ENCODE peak calls at places on chromosomes 4 and X, in four cellular contexts. One of them, this sample, is unnamed.
A peak's percentile ranks its signal among the peaks of the same experiment; 100 is the strongest.

GRCh38 chr4:6972911-6973310 is 63.3 kb downstream of the TBC1D14 start:
- DNase-seq in H9: peak; percentile 84
- DNase-seq in IMR-90: peak; percentile 47
- DNase-seq in H1: no peak
- DNase-seq in this sample: peak; percentile 94

GRCh38 chrX:96843566-96843965 is 40.1 kb upstream of the RPA4 start:
- DNase-seq in H9: peak; percentile 74
- DNase-seq in IMR-90: no peak
- DNase-seq in H1: no peak
- DNase-seq in this sample: peak; percentile 91

GRCh38 chr4:52566136-52567031 is 92.7 kb downstream of the USP46 start:
- DNase-seq in H9: no peak
- DNase-seq in IMR-90: peak; percentile 67
- DNase-seq in H1: no peak
- DNase-seq in this sample: no peak

GRCh38 chr4:145492376-145492775 is 10.7 kb downstream of the SMAD1 start:
- DNase-seq in H9: no peak
- DNase-seq in IMR-90: no peak
- DNase-seq in H1: no peak
- DNase-seq in this sample: peak; percentile 36

GRCh38 chr4:89152972-89153371 is 41.6 kb downstream of the TIGD2 start:
- DNase-seq in H9: no peak
- DNase-seq in IMR-90: no peak
- DNase-seq in H1: no peak
- DNase-seq in this sample: peak; percentile 87

GRCh38 chrX:48508400-48509244 is at the start of gene PORCN:
- DNase-seq in H9: peak; percentile 74
- DNase-seq in IMR-90: peak; percentile 35
- DNase-seq in H1: peak; percentile 79
- DNase-seq in this sample: peak; percentile 65

GRCh38 chr4:170875868-170876267 is 786.1 kb upstream of the AADAT start:
- DNase-seq in H9: no peak
- DNase-seq in IMR-90: no peak
- DNase-seq in H1: no peak
- DNase-seq in this sample: peak; percentile 29

GRCh38 chr4:118927976-118928375 is 39.3 kb downstream of the SYNPO2 start:
- DNase-seq in H9: no peak
- DNase-seq in IMR-90: no peak
- DNase-seq in H1: no peak
- DNase-seq in this sample: no peak

GRCh38 chr4:173130671-173131070 is 37.9 kb upstream of the GALNT7 start:
- DNase-seq in H9: no peak
- DNase-seq in IMR-90: no peak
- DNase-seq in H1: no peak
- DNase-seq in this sample: no peak

GRCh38 chr4:176735300-176735699 is 57.4 kb downstream of the VEGFC start:
- DNase-seq in H9: no peak
- DNase-seq in IMR-90: peak; percentile 88
- DNase-seq in H1: no peak
- DNase-seq in this sample: no peak

GRCh38 chrX:16469870-16470269 is 180.1 kb upstream of the S100G start:
- DNase-seq in H9: peak; percentile 70
- DNase-seq in IMR-90: no peak
- DNase-seq in H1: peak; percentile 47
- DNase-seq in this sample: peak; percentile 47

GRCh38 chr4:7254736-7255487 is 62.6 kb downstream of the SORCS2 start:
- DNase-seq in H9: no peak
- DNase-seq in IMR-90: no peak
- DNase-seq in H1: no peak
- DNase-seq in this sample: no peak

GRCh38 chr4:6582889-6583504 is 8.0 kb downstream of the MAN2B2 start:
- DNase-seq in H9: no peak
- DNase-seq in IMR-90: peak; percentile 25
- DNase-seq in H1: no peak
- DNase-seq in this sample: peak; percentile 72

GRCh38 chrX:1011632-1012283 is 200.7 kb downstream of the CRLF2 start:
- DNase-seq in H9: no peak
- DNase-seq in IMR-90: no peak
- DNase-seq in H1: no peak
- DNase-seq in this sample: peak; percentile 8

DNA sequence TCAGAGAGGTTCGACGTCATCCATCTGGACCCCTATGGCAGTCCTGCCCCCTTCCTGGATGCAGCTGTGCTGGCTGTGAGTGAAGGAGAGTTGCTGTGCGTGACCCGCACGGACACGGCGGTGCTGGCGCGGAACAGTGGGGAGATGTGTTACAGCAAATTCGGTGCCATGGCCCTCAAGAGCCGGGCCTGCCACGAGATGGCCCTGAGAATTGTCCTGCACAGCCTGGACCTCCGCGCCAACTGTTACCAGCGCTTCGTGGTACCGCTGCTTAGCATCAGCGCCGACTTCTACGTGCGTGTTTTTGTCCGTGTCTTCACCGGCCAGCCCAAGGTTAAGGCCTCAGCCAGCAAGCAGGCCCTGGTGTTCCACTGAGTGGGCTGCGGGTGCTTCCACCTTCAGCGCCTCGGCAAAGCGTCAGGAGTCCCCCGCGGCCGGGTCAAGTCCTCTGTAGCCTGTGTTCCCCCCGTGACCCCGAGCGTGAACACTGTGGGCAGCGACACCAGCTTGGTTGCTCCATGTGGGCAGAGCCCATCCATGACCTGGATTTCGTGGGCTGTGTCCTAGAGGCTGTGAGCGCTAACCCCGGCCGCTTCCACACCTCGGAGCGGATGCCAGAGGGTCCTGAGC is 186.7 kb upstream of the SLITRK2 start:
- DNase-seq in H9: no peak
- DNase-seq in IMR-90: no peak
- DNase-seq in H1: no peak
- DNase-seq in this sample: no peak
- H3K56ac ChIP-seq in H9: no peak overlapping the region
- H3K56ac ChIP-seq in IMR-90: no peak overlapping the region
- H3K56ac ChIP-seq in H1: no peak overlapping the region
- H3K56ac ChIP-seq in this sample: no peak overlapping the region

GRCh38 chrX:111492085-111492484 is 19.4 kb upstream of the SERTM2 start:
- DNase-seq in H9: no peak
- DNase-seq in IMR-90: no peak
- DNase-seq in H1: no peak
- DNase-seq in this sample: no peak
- H3K56ac ChIP-seq in H9: no peak overlapping the region
- H3K56ac ChIP-seq in IMR-90: no peak overlapping the region
- H3K56ac ChIP-seq in H1: no peak overlapping the region
- H3K56ac ChIP-seq in this sample: no peak overlapping the region

GRCh38 chrX:2629316-2630168 is 61.6 kb upstream of the CD99 start:
- DNase-seq in H9: no peak
- DNase-seq in IMR-90: no peak
- DNase-seq in H1: no peak
- DNase-seq in this sample: no peak

GRCh38 chrX:2628751-2629315 is 62.3 kb upstream of the CD99 start:
- DNase-seq in H9: no peak
- DNase-seq in IMR-90: no peak
- DNase-seq in H1: no peak
- DNase-seq in this sample: no peak

GRCh38 chrX:2631743-2632532 is 59.2 kb upstream of the CD99 start:
- DNase-seq in H9: no peak
- DNase-seq in IMR-90: no peak
- DNase-seq in H1: no peak
- DNase-seq in this sample: no peak

GRCh38 chrX:2627272-2627867 is 63.7 kb upstream of the CD99 start:
- DNase-seq in H9: peak; percentile 64
- DNase-seq in IMR-90: peak; percentile 27
- DNase-seq in H1: peak; percentile 73
- DNase-seq in this sample: peak; percentile 80

DNA sequence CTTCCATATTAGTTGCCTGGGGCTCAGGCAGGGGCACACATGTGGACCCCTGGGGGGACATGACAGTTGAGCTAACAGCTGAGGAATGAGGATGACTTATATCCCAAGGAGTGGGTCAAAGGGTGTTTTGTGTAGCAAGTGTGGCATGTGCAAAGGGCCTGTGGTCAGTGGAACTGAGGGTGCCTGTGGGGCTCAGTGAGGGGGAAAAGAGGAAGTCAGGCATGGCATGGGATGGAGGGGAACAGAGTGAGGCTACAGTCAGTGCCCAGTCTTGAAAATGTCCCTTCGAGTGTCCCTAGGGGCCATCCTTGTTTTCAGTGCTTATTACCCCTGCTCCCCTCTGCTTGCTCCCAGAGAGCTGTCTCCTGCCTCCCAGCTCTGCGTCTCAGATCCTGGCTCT is 64.3 kb upstream of the CD99 start:
- DNase-seq in H9: no peak
- DNase-seq in IMR-90: no peak
- DNase-seq in H1: peak; percentile 39
- DNase-seq in this sample: no peak
- H3K56ac ChIP-seq in H9: no peak overlapping the region
- H3K56ac ChIP-seq in IMR-90: no peak overlapping the region
- H3K56ac ChIP-seq in H1: no peak overlapping the region
- H3K56ac ChIP-seq in this sample: no peak overlapping the region

DNA sequence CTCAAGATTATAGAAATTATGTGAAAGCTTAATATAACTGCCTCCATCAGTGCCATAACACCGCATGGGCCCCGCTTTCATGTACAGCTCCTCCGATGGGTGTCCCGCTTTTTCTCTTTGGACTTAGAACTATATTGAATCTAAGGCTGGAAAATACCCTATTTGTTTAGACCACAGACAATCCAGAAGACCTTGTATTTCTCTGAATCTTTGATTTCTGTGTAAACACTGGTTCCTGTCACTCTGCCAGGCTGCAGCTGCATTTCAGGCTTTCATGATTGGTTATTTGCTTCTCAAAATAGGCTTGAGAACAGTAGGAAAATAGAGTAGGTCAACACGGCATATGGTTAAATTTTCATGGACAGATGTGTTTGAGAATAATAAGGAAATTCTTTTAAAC is 80.0 kb downstream of the NWD2 start:
- DNase-seq in H9: no peak
- DNase-seq in IMR-90: no peak
- DNase-seq in H1: no peak
- DNase-seq in this sample: no peak
- H3K56ac ChIP-seq in H9: no peak overlapping the region
- H3K56ac ChIP-seq in IMR-90: no peak overlapping the region
- H3K56ac ChIP-seq in H1: no peak overlapping the region
- H3K56ac ChIP-seq in this sample: no peak overlapping the region

GRCh38 chr4:14180983-14181601 is 553.6 kb upstream of the BOD1L1 start:
- DNase-seq in H9: no peak
- DNase-seq in IMR-90: peak; percentile 14
- DNase-seq in H1: no peak
- DNase-seq in this sample: no peak
- H3K56ac ChIP-seq in H9: no peak overlapping the region
- H3K56ac ChIP-seq in IMR-90: no peak overlapping the region
- H3K56ac ChIP-seq in H1: no peak overlapping the region
- H3K56ac ChIP-seq in this sample: no peak overlapping the region

DNA sequence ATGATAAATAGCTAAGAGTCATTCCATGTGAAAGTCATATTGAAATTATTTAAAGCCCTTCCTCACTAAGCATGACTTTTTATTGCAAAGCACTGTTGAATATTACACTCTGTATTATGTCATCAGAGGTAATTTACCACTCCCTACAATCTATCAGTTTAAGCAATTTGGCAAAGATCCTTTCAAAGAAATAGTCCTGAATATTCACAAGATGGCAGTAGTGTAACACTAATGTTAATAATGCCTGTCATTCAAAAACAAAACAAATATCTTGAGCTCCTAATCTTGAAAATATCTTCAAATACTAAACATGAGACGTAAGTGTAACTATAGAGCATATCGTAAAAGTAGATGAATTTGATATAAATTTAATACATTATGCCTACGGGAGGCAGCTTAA is 208.6 kb upstream of the TECRL start:
- DNase-seq in H9: no peak
- DNase-seq in IMR-90: no peak
- DNase-seq in H1: no peak
- DNase-seq in this sample: peak; percentile 44
- H3K56ac ChIP-seq in H9: no peak overlapping the region
- H3K56ac ChIP-seq in IMR-90: no peak overlapping the region
- H3K56ac ChIP-seq in H1: no peak overlapping the region
- H3K56ac ChIP-seq in this sample: no peak overlapping the region

GRCh38 chrX:121161501-121161933 is 114.1 kb downstream of the GLUD2 start:
- DNase-seq in H9: no peak
- DNase-seq in IMR-90: no peak
- DNase-seq in H1: no peak
- DNase-seq in this sample: peak; percentile 48
- H3K56ac ChIP-seq in H9: no peak overlapping the region
- H3K56ac ChIP-seq in IMR-90: no peak overlapping the region
- H3K56ac ChIP-seq in H1: no peak overlapping the region
- H3K56ac ChIP-seq in this sample: no peak overlapping the region

GRCh38 chr4:14465057-14465456 is 537.2 kb upstream of the CPEB2 start:
- DNase-seq in H9: no peak
- DNase-seq in IMR-90: no peak
- DNase-seq in H1: no peak
- DNase-seq in this sample: no peak
- H3K56ac ChIP-seq in H9: no peak overlapping the region
- H3K56ac ChIP-seq in IMR-90: no peak overlapping the region
- H3K56ac ChIP-seq in H1: no peak overlapping the region
- H3K56ac ChIP-seq in this sample: no peak overlapping the region

GRCh38 chr4:115841873-115842272 is 728.5 kb upstream of the NDST4 start:
- DNase-seq in H9: no peak
- DNase-seq in IMR-90: no peak
- DNase-seq in H1: no peak
- DNase-seq in this sample: no peak
- H3K56ac ChIP-seq in H9: no peak overlapping the region
- H3K56ac ChIP-seq in IMR-90: no peak overlapping the region
- H3K56ac ChIP-seq in H1: no peak overlapping the region
- H3K56ac ChIP-seq in this sample: no peak overlapping the region

This sample was measured in mesendoderm.